ENCODE peak calls at places on chromosomes 1 and 21, in seven cellular contexts. J is progenitor cell of endocrine pancreas; V is A673; M is fibroblast of lung; Z is mammary epithelial cell; P is CD4-positive, alpha-beta T cell; W is tibial nerve. C is an unnamed sample.

GRCh38 chr21:44294391-44295162 is 5.3 kb upstream of the PFKL start:
- DNase-seq in J (no peak), V (peak; percentile 57), M (no peak), Z (no peak), P (no peak), W (peak; percentile 65), C (no peak)

GRCh38 chr1:12549460-12550349 is 68.3 kb downstream of the DHRS3 start:
- DNase-seq in J (no peak), V (peak; percentile 25), M (peak; percentile 98), Z (peak; percentile 97), P (no peak), W (peak; percentile 86), C (no peak)

GRCh38 chr1:112464501-112464900 is 44.3 kb upstream of the WNT2B start:
- DNase-seq in J (no peak), V (no peak), M (no peak), Z (peak; percentile 73), P (no peak), W (no peak), C (no peak)

GRCh38 chr1:26536521-26536920 is 7.0 kb downstream of the RPS6KA1 start:
- DNase-seq in J (no peak), V (no peak), M (no peak), Z (no peak), P (no peak), W (no peak), C (no peak)

GRCh38 chr1:202349263-202349928 is 897 bp downstream of the PPP1R12B start:
- DNase-seq in J (no peak), V (peak; percentile 16), M (peak; percentile 67), Z (peak; percentile 7), P (no peak), W (no peak), C (no peak)

GRCh38 chr1:1073743-1074587 is at the start of gene RNF223:
- DNase-seq in J (no peak), V (no peak), M (no peak), Z (peak; percentile 56), P (no peak), W (no peak), C (no peak)

GRCh38 chr1:66048011-66048410 is 255.3 kb downstream of the PDE4B start:
- DNase-seq in J (no peak), V (peak; percentile 36), M (peak; percentile 6), Z (no peak), P (no peak), W (no peak), C (no peak)

GRCh38 chr1:87612966-87613365 is 284.3 kb downstream of the LMO4 start:
- DNase-seq in J (no peak), V (no peak), M (no peak), Z (no peak), P (no peak), W (no peak), C (no peak)

GRCh38 chr1:155940993-155941844 is at the start of gene RXFP4:
- DNase-seq in J (no peak), V (peak; percentile 30), M (peak; percentile 32), Z (no peak), P (no peak), W (no peak), C (peak; percentile 15)

GRCh38 chr1:201877877-201878339 is 10.8 kb upstream of the SHISA4 start:
- DNase-seq in J (no peak), V (peak; percentile 72), M (peak; percentile 46), Z (peak; percentile 58), P (no peak), W (no peak), C (no peak)

GRCh38 chr1:25050165-25050564 is 120.1 kb upstream of the RUNX3 start:
- DNase-seq in J (no peak), V (no peak), M (no peak), Z (no peak), P (no peak), W (no peak), C (no peak)

GRCh38 chr1:115069186-115069585 is 20.1 kb downstream of the TSPAN2 start:
- DNase-seq in J (no peak), V (no peak), M (peak; percentile 83), Z (peak; percentile 87), P (no peak), W (no peak), C (no peak)

GRCh38 chr1:103931891-103932290 is 182.2 kb downstream of the AMY1C start:
- DNase-seq in J (no peak), V (no peak), M (no peak), Z (no peak), P (no peak), W (no peak), C (no peak)

GRCh38 chr1:58824753-58825389 is 41.0 kb upstream of the JUN start:
- DNase-seq in J (no peak), V (no peak), M (no peak), Z (no peak), P (no peak), W (no peak), C (no peak)

GRCh38 chr1:58896211-58897183 is 112.7 kb upstream of the JUN start:
- DNase-seq in J (no peak), V (no peak), M (no peak), Z (no peak), P (no peak), W (no peak), C (no peak)

GRCh38 chr1:200279810-200280411 is 129.9 kb downstream of the ZNF281 start:
- DNase-seq in J (peak; percentile 13), V (peak; percentile 77), M (peak; percentile 47), Z (peak; percentile 53), P (peak; percentile 12), W (no peak), C (no peak)

GRCh38 chr1:110203021-110203661 is 7.0 kb upstream of the KCNC4 start:
- DNase-seq in J (peak; percentile 64), V (peak; percentile 79), M (peak; percentile 47), Z (peak; percentile 48), P (peak; percentile 53), W (no peak), C (no peak)

GRCh38 chr1:63774617-63775417 is 1.0 kb downstream of the ROR1 start:
- DNase-seq in J (no peak), V (peak; percentile 67), M (peak; percentile 62), Z (peak; percentile 62), P (no peak), W (peak; percentile 18), C (peak; percentile 24)

GRCh38 chr21:25997788-25998611 is 172.6 kb downstream of the APP start:
- DNase-seq in J (peak; percentile 31), V (peak; percentile 20), M (no peak), Z (peak; percentile 83), P (no peak), W (no peak), C (no peak)

GRCh38 chr1:203156280-203156679 is 19.3 kb downstream of the MYBPH start:
- DNase-seq in J (no peak), V (no peak), M (no peak), Z (no peak), P (no peak), W (no peak), C (no peak)

GRCh38 chr21:35361984-35362383 is 312.9 kb upstream of the RUNX1 start:
- DNase-seq in J (no peak), V (no peak), M (no peak), Z (no peak), P (no peak), W (no peak), C (no peak)

GRCh38 chr1:228009116-228009827 is 2.5 kb downstream of the WNT3A start:
- DNase-seq in J (no peak), V (peak; percentile 43), M (no peak), Z (no peak), P (no peak), W (no peak), C (no peak)

GRCh38 chr1:1419812-1420653 is 1.0 kb downstream of the ANKRD65 start:
- DNase-seq in J (no peak), V (no peak), M (no peak), Z (no peak), P (no peak), W (no peak), C (no peak)

GRCh38 chr1:154629160-154630073 is 21.4 kb upstream of the ADAR start:
- DNase-seq in J (no peak), V (no peak), M (peak; percentile 38), Z (peak; percentile 35), P (no peak), W (no peak), C (no peak)

GRCh38 chr1:224430511-224431113 is 4.0 kb downstream of the WDR26 start:
- DNase-seq in J (no peak), V (peak; percentile 64), M (peak; percentile 72), Z (peak; percentile 62), P (no peak), W (no peak), C (no peak)

GRCh38 chr1:204991342-204991844 is 51.6 kb upstream of the CNTN2 start:
- DNase-seq in J (no peak), V (no peak), M (no peak), Z (no peak), P (no peak), W (no peak), C (no peak)

GRCh38 chr1:110188116-110188618 is 21.9 kb upstream of the KCNC4 start:
- DNase-seq in J (no peak), V (no peak), M (peak; percentile 34), Z (peak; percentile 22), P (no peak), W (no peak), C (no peak)

GRCh38 chr1:46041974-46042373 is 90.5 kb downstream of the PIK3R3 start:
- DNase-seq in J (no peak), V (no peak), M (peak; percentile 51), Z (no peak), P (no peak), W (no peak), C (no peak)

GRCh38 chr1:151935154-151935553 is 25.8 kb upstream of the THEM4 start:
- DNase-seq in J (no peak), V (no peak), M (peak; percentile 59), Z (no peak), P (no peak), W (no peak), C (no peak)

GRCh38 chr1:60425528-60425927 is 352.0 kb upstream of the C1orf87 start:
- DNase-seq in J (no peak), V (peak; percentile 37), M (peak; percentile 3), Z (no peak), P (no peak), W (no peak), C (no peak)
- TF ChIP-seq CTCF in J (peak; percentile 60), V (peak; percentile 60), M (peak; percentile 46), Z (peak; percentile 49), P (no peak), W (no peak), C (no peak)

GRCh38 chr1:47549532-47549931 is 111.7 kb downstream of the FOXD2 start:
- DNase-seq in J (no peak), V (no peak), M (no peak), Z (no peak), P (no peak), W (no peak), C (no peak)
- TF ChIP-seq CTCF in J (no peak), V (peak; percentile 12), M (no peak), Z (peak; percentile 14), P (no peak), W (no peak), C (no peak)

GRCh38 chr1:67804710-67805109 is 28.6 kb downstream of the GNG12 start:
- DNase-seq in J (no peak), V (no peak), M (no peak), Z (no peak), P (no peak), W (no peak), C (no peak)
- TF ChIP-seq CTCF in J (peak; percentile 24), V (peak; percentile 26), M (no peak), Z (no peak), P (no peak), W (no peak), C (no peak)

DNA sequence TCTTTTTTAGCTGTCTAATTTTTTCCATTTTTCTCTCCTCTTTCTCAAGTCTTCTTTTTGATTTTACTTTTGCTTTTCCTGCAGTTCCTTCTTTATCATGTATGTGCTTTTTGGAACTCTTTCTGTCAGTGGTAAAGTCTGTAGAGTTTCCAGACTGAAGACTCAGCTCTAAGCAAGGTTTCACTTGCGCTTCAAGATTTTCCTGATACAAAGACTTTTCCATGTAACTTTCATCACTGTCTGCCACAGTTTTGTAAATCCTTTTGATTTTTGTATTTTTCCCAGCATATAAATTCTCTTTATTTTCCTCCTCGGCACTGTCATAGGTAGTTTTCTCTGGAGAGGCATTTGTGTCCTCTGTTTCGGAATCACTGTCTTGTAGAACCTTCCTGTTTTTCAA is 5.5 kb downstream of the CLSPN start:
- DNase-seq in J (no peak), V (no peak), M (no peak), Z (no peak), P (no peak), W (no peak), C (no peak)
- TF ChIP-seq CTCF in J (no peak), V (no peak), M (no peak), Z (no peak), P (no peak), W (no peak), C (no peak)